ENCODE peak calls at places on chromosomes 7 and 10, in six cellular contexts. V is spleen; J is MM.1S; D is A549; L is kidney; E is CD8-positive, alpha-beta T cell. K is an unnamed sample.

GRCh38 chr10:102813734-102814455 is 23.3 kb downstream of the CYP17A1 start:
- DNase-seq in L (peak; percentile 79), D (no peak), E (no peak), V (no peak), J (no peak), K (no peak)

GRCh38 chr7:16841681-16842080 is 36.9 kb upstream of the AGR2 start:
- DNase-seq in E (no peak), J (no peak), V (no peak), D (no peak), L (no peak), K (no peak)

GRCh38 chr10:469947-470338 is 219.5 kb downstream of the DIP2C start:
- DNase-seq in E (no peak), D (no peak), J (no peak), L (no peak), V (no peak), K (no peak)

GRCh38 chr7:43785425-43785824 is 26.9 kb downstream of the BLVRA start:
- DNase-seq in L (no peak), V (no peak), J (no peak), D (no peak), E (no peak), K (no peak)

GRCh38 chr7:105773030-105773460 is 103.4 kb downstream of the ATXN7L1 start:
- DNase-seq in E (no peak), L (no peak), D (no peak), V (no peak), J (no peak), K (no peak)

GRCh38 chr7:157674715-157675426 is 338.1 kb downstream of the DNAJB6 start:
- DNase-seq in D (no peak), V (peak; percentile 71), J (no peak), E (no peak), L (no peak), K (no peak)

GRCh38 chr10:113199459-113199858 is 249.4 kb downstream of the TCF7L2 start:
- DNase-seq in J (no peak), L (no peak), D (no peak), E (no peak), V (no peak), K (no peak)

GRCh38 chr7:134315679-134316538 is 821 bp downstream of the SLC35B4 start:
- DNase-seq in J (peak; percentile 21), L (no peak), V (no peak), E (no peak), D (peak; percentile 67), K (no peak)

GRCh38 chr10:49593564-49593875 is 16.6 kb upstream of the SLC18A3 start:
- DNase-seq in L (no peak), D (no peak), E (no peak), J (no peak), V (no peak), K (no peak)

GRCh38 chr10:49595003-49595712 is 15.0 kb upstream of the SLC18A3 start:
- DNase-seq in V (no peak), D (no peak), E (no peak), J (no peak), L (no peak), K (no peak)

GRCh38 chr10:49594594-49594993 is 15.5 kb upstream of the SLC18A3 start:
- DNase-seq in L (no peak), E (no peak), V (no peak), J (peak; percentile 42), D (peak; percentile 71), K (no peak)

GRCh38 chr10:49593998-49594397 is 16.1 kb upstream of the SLC18A3 start:
- DNase-seq in E (no peak), V (no peak), D (no peak), J (no peak), L (no peak), K (no peak)

GRCh38 chr10:49592726-49593563 is 17.2 kb upstream of the SLC18A3 start:
- DNase-seq in E (peak; percentile 34), L (no peak), D (peak; percentile 79), J (peak; percentile 62), V (no peak), K (no peak)
- TF ChIP-seq CTCF in E (peak; percentile 74), L (peak; percentile 74), D (peak; percentile 77), J (peak; percentile 91), V (peak; percentile 80), K (peak; percentile 92)

GRCh38 chr10:128898916-128899195 is 568.2 kb upstream of the MGMT start:
- DNase-seq in D (no peak), L (no peak), V (no peak), J (no peak), E (no peak), K (no peak)

GRCh38 chr10:128898133-128898915 is 568.7 kb upstream of the MGMT start:
- DNase-seq in J (no peak), L (no peak), V (no peak), E (no peak), D (no peak), K (no peak)

GRCh38 chr10:128896964-128897363 is 570.1 kb upstream of the MGMT start:
- DNase-seq in V (no peak), E (no peak), D (no peak), L (no peak), J (no peak), K (no peak)

GRCh38 chr10:128896183-128896805 is 570.7 kb upstream of the MGMT start:
- DNase-seq in E (no peak), J (no peak), V (no peak), D (no peak), L (no peak), K (no peak)

GRCh38 chr10:128897414-128897928 is 569.6 kb upstream of the MGMT start:
- DNase-seq in L (no peak), J (no peak), E (no peak), D (no peak), V (no peak), K (no peak)
- H3K4me1 ChIP-seq in L (no peaks in the 10 kb centered on the region), J (no peaks in the 10 kb centered on the region), E (no peaks in the 10 kb centered on the region), D (no peaks in the 10 kb centered on the region), V (no peaks in the 10 kb centered on the region), K (peaks cover 2% of the 10 kb centered on the region)

GRCh38 chr10:17202506-17202905 is 1.0 kb upstream of the TRDMT1 start:
- DNase-seq in J (no peak), V (no peak), L (no peak), D (no peak), E (no peak), K (no peak)

GRCh38 chr10:17200035-17200884 is 1.2 kb downstream of the TRDMT1 start:
- DNase-seq in L (no peak), D (no peak), V (no peak), E (no peak), J (peak; percentile 30), K (no peak)

GRCh38 chr10:17199351-17199804 is 2.1 kb downstream of the TRDMT1 start:
- DNase-seq in E (no peak), L (no peak), J (no peak), D (no peak), V (no peak), K (no peak)

GRCh38 chr10:17200885-17201164 is 647 bp downstream of the TRDMT1 start:
- DNase-seq in L (no peak), E (peak; percentile 37), J (peak; percentile 65), D (peak; percentile 37), V (no peak), K (no peak)

GRCh38 chr10:17201165-17202013 is at the start of gene TRDMT1:
- DNase-seq in D (peak; percentile 76), L (peak; percentile 95), E (peak; percentile 76), J (peak; percentile 76), V (peak; percentile 96), K (no peak)
- TF ChIP-seq CTCF in D (no peak), L (no peak), E (no peak), J (no peak), V (no peak), K (no peak)

GRCh38 chr7:55236454-55236853 is 128.7 kb upstream of the LANCL2 start:
- DNase-seq in J (no peak), L (no peak), V (no peak), E (no peak), D (no peak), K (no peak)
- H3K4me1 ChIP-seq in J (no peaks in the 10 kb centered on the region), L (no peaks in the 10 kb centered on the region), V (no peaks in the 10 kb centered on the region), E (no peaks in the 10 kb centered on the region), D (no peaks in the 10 kb centered on the region), K (no peaks in the 10 kb centered on the region)

GRCh38 chr7:145123502-145123901 is 287.6 kb upstream of the TPK1 start:
- DNase-seq in V (no peak), L (no peak), J (no peak), D (no peak), E (no peak), K (no peak)
- TF ChIP-seq CTCF in V (no peak), L (no peak), J (no peak), D (no peak), E (no peak), K (no peak)

K was measured in keratinocyte.